ENCODE peak calls at places on chromosomes 4 and X, in four cellular contexts. V is breast epithelium; X is activated T-helper 1 cell treated with anti-CD3 and anti-CD28 coated beads, Interleukin-2, amount 50 U/mL, for 16 hours; S is stimulated activated CD8-positive, alpha-beta memory T cell treated with anti-CD3 and anti-CD28 coated beads, Interleukin-15, amount 100 ng/mL, for 24 hours. R is an unnamed sample.

GRCh38 chrX:115901241-115901640 is 269.3 kb upstream of the AGTR2 start:
- DNase-seq in V (no peak), X (no peak), S (no peak), R (no peak)

GRCh38 chrX:153648358-153649177 is 1.6 kb downstream of the DUSP9 start:
- DNase-seq in X (no peak), V (no peak), S (no peak), R (no peak)

GRCh38 chr4:8316911-8317351 is 47.4 kb downstream of the HTRA3 start:
- DNase-seq in X (no peak), S (no peak), V (no peak), R (no peak)

GRCh38 chr4:74822603-74823002 is 28.3 kb upstream of the BTC start:
- DNase-seq in V (no peak), X (no peak), S (no peak), R (no peak)

GRCh38 chr4:152950402-152951274 is 14.5 kb downstream of the FHDC1 start:
- DNase-seq in X (no peak), V (no peak), S (no peak), R (no peak)

GRCh38 chr4:55028196-55028595 is 97.2 kb downstream of the KDR start:
- DNase-seq in X (no peak), S (no peak), V (no peak), R (no peak)

GRCh38 chr4:84673475-84674230 is 90.7 kb downstream of the CDS1 start:
- DNase-seq in S (no peak), V (no peak), X (no peak), R (no peak)

GRCh38 chr4:87275311-87275710 is 47.4 kb downstream of the HSD17B13 start:
- DNase-seq in S (no peak), V (no peak), X (no peak), R (no peak)